ENCODE peak calls at places on chromosomes 3 and 15, in nine cellular contexts. O is CD8-positive, alpha-beta T cell; B is right cardiac atrium; Z is GM23338; T is HAP-1; K is lower lobe of right lung; U is CD4-positive, alpha-beta memory T cell; W is esophagus muscularis mucosa; Y is Panc1. S is an unnamed sample. For H3K27me3, the result is how much of the 10 kb centered on the place peaks cover.

GRCh38 chr3:45870099-45870498 is 16.2 kb upstream of the CCR9 start:
- DNase-seq in O (peak), B (no peak), Z (no peak), T (no peak), K (no peak), U (peak), W (no peak), Y (no peak), S (peak)

GRCh38 chr3:141058996-141059395 is 7.8 kb downstream of the SPSB4 start:
- DNase-seq in O (no peak), B (no peak), Z (no peak), T (no peak), K (no peak), U (no peak), W (no peak), Y (no peak), S (no peak)

GRCh38 chr15:25718597-25718996 is 144.5 kb downstream of the ATP10A start:
- DNase-seq in O (no peak), B (no peak), Z (no peak), T (no peak), K (no peak), U (no peak), W (no peak), Y (no peak), S (no peak)

GRCh38 chr15:99393641-99394040 is 142.4 kb downstream of the LRRC28 start:
- DNase-seq in O (no peak), B (no peak), Z (no peak), T (no peak), K (no peak), U (no peak), W (no peak), Y (no peak), S (peak)

GRCh38 chr3:197758512-197758911 is 8.8 kb downstream of the FYTTD1 start:
- DNase-seq in O (no peak), B (no peak), Z (no peak), T (no peak), K (no peak), U (no peak), W (no peak), Y (no peak), S (no peak)

GRCh38 chr3:39165518-39165917 is 12.1 kb upstream of the CSRNP1 start:
- DNase-seq in O (no peak), B (no peak), Z (no peak), T (no peak), K (no peak), U (no peak), W (no peak), Y (no peak), S (no peak)

GRCh38 chr15:60375255-60375809 is 22.5 kb downstream of the ANXA2 start:
- DNase-seq in O (no peak), B (no peak), Z (no peak), T (no peak), K (no peak), U (no peak), W (no peak), Y (no peak), S (no peak)

GRCh38 chr15:70922119-70922518 is 29.5 kb downstream of the LRRC49 start:
- DNase-seq in O (no peak), B (no peak), Z (no peak), T (no peak), K (no peak), U (no peak), W (no peak), Y (no peak), S (no peak)

GRCh38 chr15:73564255-73564654 is 68.9 kb downstream of the NPTN start:
- DNase-seq in O (no peak), B (no peak), Z (no peak), T (peak), K (no peak), U (no peak), W (no peak), Y (no peak), S (no peak)

GRCh38 chr3:38651153-38651789 is 1.8 kb upstream of the SCN5A start:
- DNase-seq in O (peak), B (peak), Z (peak), T (peak), K (peak), U (peak), W (peak), Y (peak), S (peak)

GRCh38 chr3:174862101-174862500 is 3.0 kb downstream of the NAALADL2 start:
- DNase-seq in O (no peak), B (no peak), Z (peak), T (peak), K (no peak), U (no peak), W (no peak), Y (peak), S (peak)

GRCh38 chr3:48301814-48302194 is 31.7 kb downstream of the SPINK8 start:
- DNase-seq in O (no peak), B (no peak), Z (peak), T (peak), K (peak), U (no peak), W (no peak), Y (no peak), S (peak)

GRCh38 chr3:186058225-186058624 is 50.7 kb downstream of the ETV5 start:
- DNase-seq in O (no peak), B (no peak), Z (no peak), T (no peak), K (no peak), U (no peak), W (no peak), Y (no peak), S (no peak)

GRCh38 chr3:139202226-139202958 is 141.4 kb upstream of the MRPS22 start:
- DNase-seq in O (no peak), B (peak), Z (peak), T (no peak), K (no peak), U (no peak), W (peak), Y (peak), S (peak)

GRCh38 chr3:135752851-135753250 is 212.7 kb upstream of the PPP2R3A start:
- DNase-seq in O (no peak), B (no peak), Z (peak), T (peak), K (no peak), U (no peak), W (peak), Y (no peak), S (no peak)

GRCh38 chr3:177606891-177607290 is 409.6 kb upstream of the TBL1XR1 start:
- DNase-seq in O (no peak), B (no peak), Z (no peak), T (no peak), K (no peak), U (no peak), W (no peak), Y (no peak), S (no peak)

GRCh38 chr3:79326642-79327041 is 441.2 kb downstream of the ROBO1 start:
- DNase-seq in O (no peak), B (no peak), Z (no peak), T (no peak), K (no peak), U (no peak), W (no peak), Y (no peak), S (no peak)

GRCh38 chr3:49411550-49411967 is 217 bp downstream of the RHOA start:
- DNase-seq in O (peak), B (peak), Z (peak), T (peak), K (peak), U (no peak), W (no peak), Y (no peak), S (peak)

GRCh38 chr3:114565201-114565600 is 271.4 kb downstream of the TIGIT start:
- DNase-seq in O (no peak), B (peak), Z (no peak), T (no peak), K (no peak), U (no peak), W (no peak), Y (no peak), S (no peak)

GRCh38 chr3:195185574-195185973 is 85.4 kb downstream of the XXYLT1 start:
- DNase-seq in O (no peak), B (no peak), Z (no peak), T (no peak), K (peak), U (no peak), W (no peak), Y (no peak), S (no peak)

GRCh38 chr15:24857777-24858176 is 97.0 kb upstream of the SNRPN start:
- DNase-seq in O (no peak), B (no peak), Z (peak), T (no peak), K (no peak), U (no peak), W (no peak), Y (no peak), S (no peak)

GRCh38 chr15:56891852-56892251 is 26.6 kb upstream of the TCF12 start:
- DNase-seq in O (no peak), B (no peak), Z (peak), T (no peak), K (no peak), U (no peak), W (no peak), Y (no peak), S (no peak)

GRCh38 chr3:106339551-106339950 is 470.7 kb upstream of the CBLB start:
- DNase-seq in O (no peak), B (no peak), Z (no peak), T (no peak), K (no peak), U (no peak), W (no peak), Y (no peak), S (no peak)

GRCh38 chr3:143613226-143613625 is 235.0 kb downstream of the SLC9A9 start:
- DNase-seq in O (no peak), B (no peak), Z (no peak), T (no peak), K (no peak), U (no peak), W (no peak), Y (no peak), S (no peak)

GRCh38 chr15:64851503-64851840 is 9.8 kb downstream of the PLEKHO2 start:
- DNase-seq in O (no peak), B (no peak), Z (peak), T (no peak), K (no peak), U (no peak), W (no peak), Y (no peak), S (no peak)

GRCh38 chr15:39248204-39248603 is 332.7 kb upstream of the THBS1 start:
- DNase-seq in O (no peak), B (peak), Z (no peak), T (no peak), K (peak), U (no peak), W (no peak), Y (no peak), S (no peak)

GRCh38 chr3:32958509-32958908 is 7.1 kb downstream of the CCR4 start:
- DNase-seq in O (no peak), B (no peak), Z (no peak), T (no peak), K (no peak), U (no peak), W (no peak), Y (no peak), S (no peak)

GRCh38 chr3:186566772-186567071 is 417 bp downstream of the TBCCD1 start:
- DNase-seq in O (no peak), B (no peak), Z (no peak), T (no peak), K (no peak), U (no peak), W (no peak), Y (no peak), S (no peak)

GRCh38 chr3:57575966-57576610 is 20.0 kb downstream of the PDE12 start:
- DNase-seq in O (no peak), B (no peak), Z (no peak), T (no peak), K (no peak), U (no peak), W (no peak), Y (no peak), S (no peak)

GRCh38 chr15:62612771-62613170 is 429.8 kb upstream of the TPM1 start:
- DNase-seq in O (no peak), B (no peak), Z (no peak), T (peak), K (no peak), U (no peak), W (no peak), Y (no peak), S (no peak)

GRCh38 chr3:141419946-141420345 is 51.6 kb downstream of the ZBTB38 start:
- DNase-seq in O (no peak), B (no peak), Z (no peak), T (no peak), K (no peak), U (no peak), W (no peak), Y (no peak), S (no peak)

GRCh38 chr3:175149675-175150074 is 290.5 kb downstream of the NAALADL2 start:
- DNase-seq in O (no peak), B (no peak), Z (no peak), T (peak), K (peak), U (no peak), W (no peak), Y (no peak), S (peak)

GRCh38 chr3:9170851-9171160 is 78.6 kb downstream of the SRGAP3 start:
- DNase-seq in O (no peak), B (no peak), Z (no peak), T (no peak), K (no peak), U (no peak), W (no peak), Y (no peak), S (no peak)

GRCh38 chr3:9175421-9175820 is 74.0 kb downstream of the SRGAP3 start:
- DNase-seq in O (no peak), B (no peak), Z (no peak), T (no peak), K (no peak), U (no peak), W (no peak), Y (no peak), S (no peak)

GRCh38 chr3:9173445-9173844 is 76.0 kb downstream of the SRGAP3 start:
- DNase-seq in O (no peak), B (no peak), Z (no peak), T (no peak), K (no peak), U (no peak), W (no peak), Y (no peak), S (no peak)

GRCh38 chr3:9169951-9170850 is 79.2 kb downstream of the SRGAP3 start:
- DNase-seq in O (no peak), B (no peak), Z (no peak), T (no peak), K (no peak), U (no peak), W (no peak), Y (no peak), S (peak)

DNA sequence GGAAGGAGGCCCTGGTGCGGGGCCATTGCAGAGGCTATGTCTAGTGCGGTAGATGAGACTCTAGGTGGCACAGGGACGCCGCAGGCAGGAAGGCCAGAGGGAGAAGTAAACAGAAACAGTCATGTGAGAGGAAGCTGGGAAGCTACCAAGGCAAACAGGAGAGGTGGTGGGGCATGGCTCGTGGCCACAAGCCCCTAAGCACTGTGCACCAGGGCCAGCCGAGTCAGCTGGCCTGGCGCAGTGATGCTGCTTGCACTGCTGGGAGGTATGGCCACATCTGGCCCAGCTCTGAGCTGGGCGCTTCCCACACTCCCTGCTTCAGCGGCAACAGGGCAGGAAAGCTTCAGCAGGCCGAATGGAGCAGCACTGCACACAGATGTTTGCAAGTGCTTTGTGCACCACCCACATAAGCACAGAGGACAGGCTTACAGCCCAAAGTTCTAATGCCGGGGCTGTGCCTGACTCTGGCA is 76.6 kb downstream of the SRGAP3 start:
- DNase-seq in O (no peak), B (no peak), Z (no peak), T (no peak), K (no peak), U (no peak), W (no peak), Y (no peak), S (no peak)
- H3K4me3 ChIP-seq in O (no peak), B (no peak), Z (no peak), T (no peak), K (no peak), U (no peak), W (no peak), Y (no peak), S (no peak)

GRCh38 chr15:26771168-26771916 is 1.5 kb downstream of the GABRB3 start:
- DNase-seq in O (no peak), B (peak), Z (peak), T (peak), K (no peak), U (no peak), W (no peak), Y (no peak), S (no peak)
- H3K27me3 ChIP-seq in O (under half), B (under half), Z (under half), T (under half), K (half or more), U (under half), W (under half), Y (under half), S (under half)

DNA sequence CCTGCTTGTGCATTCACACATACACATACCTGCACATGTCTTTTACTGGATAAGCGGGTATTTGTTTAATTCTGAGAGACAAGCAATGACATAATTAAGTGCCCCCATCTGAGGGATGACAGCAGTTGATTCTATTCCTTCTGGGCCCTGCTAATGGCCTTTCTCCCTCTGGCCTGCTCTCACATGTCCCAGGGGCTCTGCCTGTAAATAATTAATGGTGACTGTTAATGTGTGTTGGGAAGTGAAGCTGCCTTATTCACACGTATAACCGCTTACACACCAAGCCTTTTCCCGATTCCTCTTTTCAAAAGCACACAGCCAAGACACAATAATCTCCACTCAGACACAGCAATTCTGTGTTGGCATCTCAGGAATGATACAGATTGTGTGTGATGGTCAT is 47.8 kb downstream of the LRRK1 start:
- DNase-seq in O (no peak), B (no peak), Z (no peak), T (no peak), K (no peak), U (no peak), W (no peak), Y (no peak), S (no peak)
- H3K4me3 ChIP-seq in O (no peak), B (no peak), Z (no peak), T (no peak), K (no peak), U (no peak), W (no peak), Y (no peak), S (no peak)

GRCh38 chr15:69826818-69827174 is 270.9 kb downstream of the TLE3 start:
- DNase-seq in O (no peak), B (no peak), Z (no peak), T (no peak), K (no peak), U (no peak), W (no peak), Y (no peak), S (no peak)
- H3K27me3 ChIP-seq in O (under half), B (under half), Z (under half), T (under half), K (under half), U (under half), W (under half), Y (under half), S (under half)